ENCODE peak calls at places on chromosomes 3 and 15, in four cellular contexts. One of them, this sample, is unnamed.

GRCh38 chr3:124456506-124456905 is 273.7 kb upstream of the UMPS start:
- DNase-seq in neural progenitor cell: no peak
- DNase-seq in NAMALWA: no peak
- DNase-seq in mucosa of descending colon: no peak
- DNase-seq in this sample: no peak

GRCh38 chr3:129836381-129837056 is 57.0 kb downstream of the TMCC1 start:
- DNase-seq in neural progenitor cell: peak; percentile 68
- DNase-seq in mucosa of descending colon: no peak
- DNase-seq in NAMALWA: no peak
- DNase-seq in this sample: no peak

GRCh38 chr3:43153189-43154083 is 47.6 kb upstream of the POMGNT2 start:
- DNase-seq in neural progenitor cell: peak; percentile 18
- DNase-seq in mucosa of descending colon: peak; percentile 72
- DNase-seq in NAMALWA: no peak
- DNase-seq in this sample: peak; percentile 48

GRCh38 chr15:92899910-92900711 is at the start of gene CHD2:
- DNase-seq in neural progenitor cell: peak; percentile 91
- DNase-seq in mucosa of descending colon: peak; percentile 75
- DNase-seq in NAMALWA: peak; percentile 94
- DNase-seq in this sample: peak; percentile 86

GRCh38 chr3:58563386-58564035 is 13.7 kb downstream of the FAM107A start:
- DNase-seq in mucosa of descending colon: no peak
- DNase-seq in neural progenitor cell: no peak
- DNase-seq in NAMALWA: no peak
- DNase-seq in this sample: no peak

GRCh38 chr3:77513541-77513940 is 473.6 kb downstream of the ROBO2 start:
- DNase-seq in NAMALWA: no peak
- DNase-seq in neural progenitor cell: no peak
- DNase-seq in mucosa of descending colon: no peak
- DNase-seq in this sample: no peak

GRCh38 chr3:129614927-129615363 is 8.5 kb upstream of the PLXND1 start:
- DNase-seq in NAMALWA: no peak
- DNase-seq in mucosa of descending colon: peak; percentile 69
- DNase-seq in neural progenitor cell: no peak
- DNase-seq in this sample: peak; percentile 62

GRCh38 chr3:169218314-169218983 is 445.1 kb downstream of the MECOM start:
- DNase-seq in mucosa of descending colon: no peak
- DNase-seq in NAMALWA: peak; percentile 10
- DNase-seq in neural progenitor cell: peak; percentile 62
- DNase-seq in this sample: peak; percentile 46

GRCh38 chr3:15542641-15543040 is 21.1 kb upstream of the COLQ start:
- DNase-seq in NAMALWA: no peak
- DNase-seq in mucosa of descending colon: no peak
- DNase-seq in neural progenitor cell: no peak
- DNase-seq in this sample: no peak

GRCh38 chr3:32137870-32138269 is 31.4 kb downstream of the GPD1L start:
- DNase-seq in mucosa of descending colon: no peak
- DNase-seq in neural progenitor cell: peak; percentile 9
- DNase-seq in NAMALWA: no peak
- DNase-seq in this sample: no peak

GRCh38 chr3:146374146-146374545 is 95.2 kb downstream of the PLSCR2 start:
- DNase-seq in mucosa of descending colon: no peak
- DNase-seq in neural progenitor cell: no peak
- DNase-seq in NAMALWA: no peak
- DNase-seq in this sample: no peak

GRCh38 chr15:50141856-50142255 is 22.8 kb upstream of the ATP8B4 start:
- DNase-seq in mucosa of descending colon: no peak
- DNase-seq in NAMALWA: no peak
- DNase-seq in neural progenitor cell: no peak
- DNase-seq in this sample: no peak

GRCh38 chr15:25089577-25089976 is 134.8 kb downstream of the SNRPN start:
- DNase-seq in NAMALWA: no peak
- DNase-seq in mucosa of descending colon: no peak
- DNase-seq in neural progenitor cell: no peak
- DNase-seq in this sample: no peak

GRCh38 chr3:178669046-178669445 is 132.8 kb downstream of the KCNMB2 start:
- DNase-seq in neural progenitor cell: no peak
- DNase-seq in mucosa of descending colon: no peak
- DNase-seq in NAMALWA: no peak
- DNase-seq in this sample: no peak

GRCh38 chr15:68768321-68768720 is 52.4 kb downstream of the ANP32A start:
- DNase-seq in NAMALWA: no peak
- DNase-seq in neural progenitor cell: no peak
- DNase-seq in mucosa of descending colon: no peak
- DNase-seq in this sample: no peak

GRCh38 chr15:40308844-40309189 is 1.1 kb upstream of the PLCB2 start:
- DNase-seq in neural progenitor cell: no peak
- DNase-seq in NAMALWA: no peak
- DNase-seq in mucosa of descending colon: peak; percentile 78
- DNase-seq in this sample: peak; percentile 34

GRCh38 chr3:31423522-31423921 is 109.2 kb upstream of the STT3B start:
- DNase-seq in NAMALWA: no peak
- DNase-seq in mucosa of descending colon: no peak
- DNase-seq in neural progenitor cell: no peak
- DNase-seq in this sample: no peak

GRCh38 chr3:64936570-64936969 is 248.8 kb upstream of the ADAMTS9 start:
- DNase-seq in neural progenitor cell: no peak
- DNase-seq in NAMALWA: no peak
- DNase-seq in mucosa of descending colon: no peak
- DNase-seq in this sample: no peak

GRCh38 chr3:46737320-46737719 is 19.7 kb upstream of the PRSS50 start:
- DNase-seq in mucosa of descending colon: no peak
- DNase-seq in neural progenitor cell: no peak
- DNase-seq in NAMALWA: no peak
- DNase-seq in this sample: no peak

GRCh38 chr3:21750831-21751391 is at the start of gene ZNF385D:
- DNase-seq in NAMALWA: no peak
- DNase-seq in neural progenitor cell: peak; percentile 93
- DNase-seq in mucosa of descending colon: peak; percentile 42
- DNase-seq in this sample: no peak

GRCh38 chr15:79989682-79990081 is 18.7 kb upstream of the BCL2A1 start:
- DNase-seq in neural progenitor cell: no peak
- DNase-seq in mucosa of descending colon: no peak
- DNase-seq in NAMALWA: no peak
- DNase-seq in this sample: no peak

GRCh38 chr15:80773122-80773551 is 6.0 kb upstream of the CEMIP start:
- DNase-seq in NAMALWA: no peak
- DNase-seq in mucosa of descending colon: no peak
- DNase-seq in neural progenitor cell: no peak
- DNase-seq in this sample: no peak

GRCh38 chr15:58257776-58258325 is 119.7 kb downstream of the AQP9 start:
- DNase-seq in mucosa of descending colon: no peak
- DNase-seq in NAMALWA: no peak
- DNase-seq in neural progenitor cell: no peak
- DNase-seq in this sample: no peak

GRCh38 chr3:78143000-78143399 is 1103.1 kb downstream of the ROBO2 start:
- DNase-seq in mucosa of descending colon: no peak
- DNase-seq in neural progenitor cell: no peak
- DNase-seq in NAMALWA: no peak
- DNase-seq in this sample: no peak

GRCh38 chr3:125048282-125048681 is 7.5 kb downstream of the HEG1 start:
- DNase-seq in NAMALWA: no peak
- DNase-seq in mucosa of descending colon: no peak
- DNase-seq in neural progenitor cell: no peak
- DNase-seq in this sample: no peak

GRCh38 chr15:64705006-64705405 is 70.4 kb downstream of the RBPMS2 start:
- DNase-seq in neural progenitor cell: no peak
- DNase-seq in NAMALWA: no peak
- DNase-seq in mucosa of descending colon: no peak
- DNase-seq in this sample: no peak

GRCh38 chr3:49140080-49140479 is 7.2 kb upstream of the LAMB2 start:
- DNase-seq in neural progenitor cell: peak; percentile 34
- DNase-seq in NAMALWA: no peak
- DNase-seq in mucosa of descending colon: no peak
- DNase-seq in this sample: no peak

GRCh38 chr15:78625621-78626280 is 5.0 kb upstream of the CHRNA3 start:
- DNase-seq in mucosa of descending colon: no peak
- DNase-seq in neural progenitor cell: no peak
- DNase-seq in NAMALWA: no peak
- DNase-seq in this sample: no peak

GRCh38 chr15:40766194-40766830 is 2.4 kb downstream of the GCHFR start:
- DNase-seq in NAMALWA: no peak
- DNase-seq in mucosa of descending colon: no peak
- DNase-seq in neural progenitor cell: no peak
- DNase-seq in this sample: no peak

GRCh38 chr15:57696146-57696545 is 10.4 kb upstream of the POLR2M start:
- DNase-seq in neural progenitor cell: no peak
- DNase-seq in NAMALWA: no peak
- DNase-seq in mucosa of descending colon: no peak
- DNase-seq in this sample: no peak